ENCODE peak calls at places on chromosomes 6 and 20, in six cellular contexts. One of them, this sample, is unnamed.

GRCh38 chr6:162249907-162250642 is 477.5 kb downstream of the PRKN start:
- DNase-seq in CD8-positive, alpha-beta T cell: no peak
- DNase-seq in coronary artery: no peak
- DNase-seq in CD4-positive, alpha-beta T cell: no peak
- DNase-seq in IMR-90: no peak
- DNase-seq in dorsolateral prefrontal cortex: no peak
- DNase-seq in this sample: no peak

GRCh38 chr6:102390541-102390940 is 997.0 kb downstream of the GRIK2 start:
- DNase-seq in CD8-positive, alpha-beta T cell: no peak
- DNase-seq in dorsolateral prefrontal cortex: no peak
- DNase-seq in coronary artery: no peak
- DNase-seq in CD4-positive, alpha-beta T cell: no peak
- DNase-seq in IMR-90: no peak
- DNase-seq in this sample: no peak

GRCh38 chr20:9215539-9215938 is 146.7 kb downstream of the PLCB4 start:
- DNase-seq in CD8-positive, alpha-beta T cell: no peak
- DNase-seq in IMR-90: no peak
- DNase-seq in dorsolateral prefrontal cortex: no peak
- DNase-seq in CD4-positive, alpha-beta T cell: no peak
- DNase-seq in coronary artery: no peak
- DNase-seq in this sample: no peak

GRCh38 chr20:33192912-33193501 is 24.1 kb upstream of the BPIFA3 start:
- DNase-seq in CD8-positive, alpha-beta T cell: no peak
- DNase-seq in dorsolateral prefrontal cortex: no peak
- DNase-seq in IMR-90: no peak
- DNase-seq in coronary artery: no peak
- DNase-seq in CD4-positive, alpha-beta T cell: no peak
- DNase-seq in this sample: no peak

GRCh38 chr6:137677714-137678113 is 183.5 kb upstream of the OLIG3 start:
- DNase-seq in coronary artery: no peak
- DNase-seq in IMR-90: no peak
- DNase-seq in dorsolateral prefrontal cortex: no peak
- DNase-seq in CD8-positive, alpha-beta T cell: no peak
- DNase-seq in CD4-positive, alpha-beta T cell: no peak
- DNase-seq in this sample: no peak

GRCh38 chr6:2952557-2953095 is 18.7 kb downstream of the SERPINB6 start:
- DNase-seq in dorsolateral prefrontal cortex: peak; percentile 71
- DNase-seq in coronary artery: peak; percentile 88
- DNase-seq in IMR-90: peak; percentile 91
- DNase-seq in CD4-positive, alpha-beta T cell: peak; percentile 20
- DNase-seq in CD8-positive, alpha-beta T cell: peak; percentile 45
- DNase-seq in this sample: no peak

GRCh38 chr6:110529907-110530306 is 53.5 kb upstream of the SLC22A16 start:
- DNase-seq in CD4-positive, alpha-beta T cell: no peak
- DNase-seq in IMR-90: peak; percentile 57
- DNase-seq in coronary artery: no peak
- DNase-seq in CD8-positive, alpha-beta T cell: no peak
- DNase-seq in dorsolateral prefrontal cortex: no peak
- DNase-seq in this sample: peak; percentile 40

GRCh38 chr6:137543114-137543513 is 48.9 kb upstream of the OLIG3 start:
- DNase-seq in coronary artery: no peak
- DNase-seq in IMR-90: no peak
- DNase-seq in dorsolateral prefrontal cortex: no peak
- DNase-seq in CD8-positive, alpha-beta T cell: no peak
- DNase-seq in CD4-positive, alpha-beta T cell: no peak
- DNase-seq in this sample: no peak

GRCh38 chr6:105519954-105520353 is 117.1 kb upstream of the PREP start:
- DNase-seq in dorsolateral prefrontal cortex: no peak
- DNase-seq in CD8-positive, alpha-beta T cell: no peak
- DNase-seq in CD4-positive, alpha-beta T cell: no peak
- DNase-seq in IMR-90: no peak
- DNase-seq in coronary artery: no peak
- DNase-seq in this sample: no peak

GRCh38 chr20:59984551-59984950 is 26.3 kb downstream of the CDH26 start:
- DNase-seq in coronary artery: no peak
- DNase-seq in dorsolateral prefrontal cortex: no peak
- DNase-seq in CD4-positive, alpha-beta T cell: no peak
- DNase-seq in CD8-positive, alpha-beta T cell: no peak
- DNase-seq in IMR-90: no peak
- DNase-seq in this sample: no peak

GRCh38 chr6:16392010-16392409 is 153.6 kb downstream of the GMPR start:
- DNase-seq in dorsolateral prefrontal cortex: no peak
- DNase-seq in IMR-90: no peak
- DNase-seq in CD4-positive, alpha-beta T cell: no peak
- DNase-seq in CD8-positive, alpha-beta T cell: no peak
- DNase-seq in coronary artery: no peak
- DNase-seq in this sample: no peak

GRCh38 chr20:37330316-37330715 is 15.6 kb upstream of the SRC start:
- DNase-seq in CD4-positive, alpha-beta T cell: no peak
- DNase-seq in coronary artery: no peak
- DNase-seq in IMR-90: no peak
- DNase-seq in CD8-positive, alpha-beta T cell: no peak
- DNase-seq in dorsolateral prefrontal cortex: no peak
- DNase-seq in this sample: no peak

GRCh38 chr6:79762370-79762769 is 131.2 kb downstream of the SH3BGRL2 start:
- DNase-seq in IMR-90: no peak
- DNase-seq in CD8-positive, alpha-beta T cell: no peak
- DNase-seq in CD4-positive, alpha-beta T cell: no peak
- DNase-seq in dorsolateral prefrontal cortex: no peak
- DNase-seq in coronary artery: no peak
- DNase-seq in this sample: no peak

GRCh38 chr20:58932170-58932569 is 48.9 kb upstream of the NELFCD start:
- DNase-seq in dorsolateral prefrontal cortex: no peak
- DNase-seq in IMR-90: no peak
- DNase-seq in coronary artery: no peak
- DNase-seq in CD8-positive, alpha-beta T cell: no peak
- DNase-seq in CD4-positive, alpha-beta T cell: no peak
- DNase-seq in this sample: no peak

GRCh38 chr6:159065091-159065490 is 20.3 kb upstream of the TAGAP start:
- DNase-seq in IMR-90: no peak
- DNase-seq in dorsolateral prefrontal cortex: no peak
- DNase-seq in CD4-positive, alpha-beta T cell: no peak
- DNase-seq in CD8-positive, alpha-beta T cell: no peak
- DNase-seq in coronary artery: no peak
- DNase-seq in this sample: no peak

GRCh38 chr20:63133481-63134091 is 82.3 kb downstream of the YTHDF1 start:
- DNase-seq in IMR-90: no peak
- DNase-seq in dorsolateral prefrontal cortex: no peak
- DNase-seq in coronary artery: no peak
- DNase-seq in CD4-positive, alpha-beta T cell: no peak
- DNase-seq in CD8-positive, alpha-beta T cell: no peak
- DNase-seq in this sample: no peak

GRCh38 chr20:11912013-11912663 is 5.6 kb upstream of the BTBD3 start:
- DNase-seq in CD4-positive, alpha-beta T cell: no peak
- DNase-seq in IMR-90: no peak
- DNase-seq in coronary artery: no peak
- DNase-seq in dorsolateral prefrontal cortex: no peak
- DNase-seq in CD8-positive, alpha-beta T cell: no peak
- DNase-seq in this sample: no peak

GRCh38 chr20:35257175-35257909 is 20.6 kb downstream of the MMP24OS start:
- DNase-seq in dorsolateral prefrontal cortex: no peak
- DNase-seq in CD4-positive, alpha-beta T cell: no peak
- DNase-seq in CD8-positive, alpha-beta T cell: no peak
- DNase-seq in IMR-90: peak; percentile 44
- DNase-seq in coronary artery: no peak
- DNase-seq in this sample: no peak

GRCh38 chr6:42555477-42556457 is 8.1 kb upstream of the UBR2 start:
- DNase-seq in IMR-90: peak; percentile 32
- DNase-seq in dorsolateral prefrontal cortex: no peak
- DNase-seq in CD8-positive, alpha-beta T cell: no peak
- DNase-seq in coronary artery: no peak
- DNase-seq in CD4-positive, alpha-beta T cell: no peak
- DNase-seq in this sample: no peak

GRCh38 chr6:153568601-153569000 is 437.5 kb upstream of the RGS17 start:
- DNase-seq in CD4-positive, alpha-beta T cell: no peak
- DNase-seq in dorsolateral prefrontal cortex: no peak
- DNase-seq in CD8-positive, alpha-beta T cell: no peak
- DNase-seq in IMR-90: no peak
- DNase-seq in coronary artery: no peak
- DNase-seq in this sample: no peak

GRCh38 chr6:6003334-6004146 is 3.2 kb downstream of the NRN1 start:
- DNase-seq in coronary artery: no peak
- DNase-seq in IMR-90: no peak
- DNase-seq in CD8-positive, alpha-beta T cell: no peak
- DNase-seq in dorsolateral prefrontal cortex: no peak
- DNase-seq in CD4-positive, alpha-beta T cell: no peak
- DNase-seq in this sample: peak; percentile 81

GRCh38 chr6:57072108-57072507 is 17.9 kb upstream of the ZNF451 start:
- DNase-seq in dorsolateral prefrontal cortex: no peak
- DNase-seq in CD4-positive, alpha-beta T cell: no peak
- DNase-seq in coronary artery: no peak
- DNase-seq in CD8-positive, alpha-beta T cell: no peak
- DNase-seq in IMR-90: no peak
- DNase-seq in this sample: no peak

GRCh38 chr6:66376021-66376420 is 669.0 kb upstream of the EYS start:
- DNase-seq in IMR-90: no peak
- DNase-seq in coronary artery: no peak
- DNase-seq in CD4-positive, alpha-beta T cell: no peak
- DNase-seq in dorsolateral prefrontal cortex: no peak
- DNase-seq in CD8-positive, alpha-beta T cell: no peak
- DNase-seq in this sample: no peak

DNA sequence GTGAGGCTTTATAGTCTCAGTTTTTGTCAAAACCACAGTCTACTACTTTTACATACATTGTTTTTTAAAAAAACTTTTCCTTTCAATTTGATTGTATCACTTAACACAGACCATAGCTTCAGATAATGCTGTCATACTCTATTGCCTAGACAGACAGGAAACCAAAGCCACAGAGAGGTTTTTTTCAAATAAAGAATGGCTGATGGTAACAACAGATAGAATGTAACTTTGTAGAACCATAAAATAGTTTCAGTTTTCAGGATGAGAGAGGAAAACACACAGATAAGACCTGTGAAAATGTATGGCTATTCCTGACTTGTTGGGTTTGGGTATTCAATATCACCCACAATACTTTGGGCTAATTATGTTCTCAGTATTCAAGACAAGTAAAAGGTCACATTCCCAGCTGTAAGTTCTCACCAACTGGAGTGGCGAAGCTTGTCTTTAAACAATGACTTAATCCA is 94.0 kb downstream of the ADGRG6 start:
- DNase-seq in CD4-positive, alpha-beta T cell: no peak
- DNase-seq in coronary artery: no peak
- DNase-seq in IMR-90: peak; percentile 31
- DNase-seq in CD8-positive, alpha-beta T cell: no peak
- DNase-seq in dorsolateral prefrontal cortex: no peak
- DNase-seq in this sample: no peak
- H3K27ac ChIP-seq in CD4-positive, alpha-beta T cell: peak overlapping the region; percentile 79
- H3K27ac ChIP-seq in coronary artery: no peak overlapping the region
- H3K27ac ChIP-seq in IMR-90: no peak overlapping the region
- H3K27ac ChIP-seq in CD8-positive, alpha-beta T cell: peak overlapping the region; percentile 42
- H3K27ac ChIP-seq in dorsolateral prefrontal cortex: no peak overlapping the region
- H3K27ac ChIP-seq in this sample: no peak overlapping the region

DNA sequence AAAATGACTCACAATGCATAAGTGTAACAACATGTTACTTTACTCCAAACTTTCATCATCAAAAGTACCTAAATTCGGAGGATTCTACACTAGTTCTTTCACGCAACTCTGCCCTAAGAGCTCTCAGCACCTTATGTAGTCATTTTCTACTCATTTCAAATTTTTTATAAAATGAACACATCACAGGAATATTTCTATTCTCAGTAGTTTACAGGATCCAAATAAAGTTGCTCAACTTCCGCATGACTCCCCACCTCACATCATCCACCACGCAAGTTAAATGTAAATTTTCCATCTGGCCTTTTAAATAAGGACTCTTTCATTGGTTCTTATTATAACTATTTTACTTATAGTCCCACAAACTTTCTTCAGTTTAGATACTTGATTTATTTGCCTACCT is 344.9 kb upstream of the MANEA start:
- DNase-seq in CD8-positive, alpha-beta T cell: no peak
- DNase-seq in CD4-positive, alpha-beta T cell: no peak
- DNase-seq in IMR-90: peak; percentile 75
- DNase-seq in dorsolateral prefrontal cortex: no peak
- DNase-seq in coronary artery: no peak
- DNase-seq in this sample: no peak
- H3K27ac ChIP-seq in CD8-positive, alpha-beta T cell: no peak overlapping the region
- H3K27ac ChIP-seq in CD4-positive, alpha-beta T cell: no peak overlapping the region
- H3K27ac ChIP-seq in IMR-90: no peak overlapping the region
- H3K27ac ChIP-seq in dorsolateral prefrontal cortex: no peak overlapping the region
- H3K27ac ChIP-seq in coronary artery: no peak overlapping the region
- H3K27ac ChIP-seq in this sample: no peak overlapping the region

DNA sequence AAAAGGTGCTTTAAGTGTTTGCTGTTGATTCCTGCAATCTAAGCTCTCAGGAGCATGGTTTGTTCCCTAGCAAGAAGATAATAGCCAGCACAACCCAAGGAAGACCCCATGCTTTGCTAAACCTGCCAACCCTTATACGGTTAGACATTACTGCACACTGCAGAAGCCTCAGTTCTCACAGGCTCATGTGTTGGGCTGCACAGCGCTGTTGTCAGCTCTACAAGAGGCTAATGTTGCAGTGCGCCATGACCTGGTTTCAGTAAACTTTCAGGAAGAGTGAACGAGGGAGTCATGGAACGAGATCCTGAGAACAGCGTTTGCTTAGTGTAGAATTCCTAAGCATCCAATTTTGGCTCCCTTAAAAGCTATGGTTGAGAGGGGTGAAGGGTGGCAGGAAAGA is 218.5 kb downstream of the ARHGAP18 start:
- DNase-seq in coronary artery: no peak
- DNase-seq in IMR-90: peak; percentile 16
- DNase-seq in CD4-positive, alpha-beta T cell: no peak
- DNase-seq in dorsolateral prefrontal cortex: no peak
- DNase-seq in CD8-positive, alpha-beta T cell: no peak
- DNase-seq in this sample: no peak
- H3K27ac ChIP-seq in coronary artery: peak overlapping the region; percentile 89
- H3K27ac ChIP-seq in IMR-90: peak overlapping the region; percentile 99
- H3K27ac ChIP-seq in CD4-positive, alpha-beta T cell: peak overlapping the region; percentile 55
- H3K27ac ChIP-seq in dorsolateral prefrontal cortex: peak overlapping the region; percentile 73
- H3K27ac ChIP-seq in CD8-positive, alpha-beta T cell: no peak overlapping the region
- H3K27ac ChIP-seq in this sample: peak overlapping the region; percentile 84

GRCh38 chr20:50514750-50515149 is 4.6 kb downstream of the PTPN1 start:
- DNase-seq in IMR-90: no peak
- DNase-seq in CD8-positive, alpha-beta T cell: no peak
- DNase-seq in coronary artery: no peak
- DNase-seq in CD4-positive, alpha-beta T cell: no peak
- DNase-seq in dorsolateral prefrontal cortex: no peak
- DNase-seq in this sample: no peak

GRCh38 chr20:50513169-50514034 is 3.2 kb downstream of the PTPN1 start:
- DNase-seq in coronary artery: no peak
- DNase-seq in IMR-90: peak; percentile 80
- DNase-seq in CD8-positive, alpha-beta T cell: no peak
- DNase-seq in dorsolateral prefrontal cortex: no peak
- DNase-seq in CD4-positive, alpha-beta T cell: no peak
- DNase-seq in this sample: no peak

GRCh38 chr20:50512323-50512722 is 2.1 kb downstream of the PTPN1 start:
- DNase-seq in IMR-90: no peak
- DNase-seq in CD8-positive, alpha-beta T cell: no peak
- DNase-seq in dorsolateral prefrontal cortex: no peak
- DNase-seq in CD4-positive, alpha-beta T cell: no peak
- DNase-seq in coronary artery: no peak
- DNase-seq in this sample: no peak

GRCh38 chr20:50515471-50516106 is 5.4 kb downstream of the PTPN1 start:
- DNase-seq in CD4-positive, alpha-beta T cell: no peak
- DNase-seq in dorsolateral prefrontal cortex: no peak
- DNase-seq in CD8-positive, alpha-beta T cell: no peak
- DNase-seq in IMR-90: no peak
- DNase-seq in coronary artery: no peak
- DNase-seq in this sample: no peak

DNA sequence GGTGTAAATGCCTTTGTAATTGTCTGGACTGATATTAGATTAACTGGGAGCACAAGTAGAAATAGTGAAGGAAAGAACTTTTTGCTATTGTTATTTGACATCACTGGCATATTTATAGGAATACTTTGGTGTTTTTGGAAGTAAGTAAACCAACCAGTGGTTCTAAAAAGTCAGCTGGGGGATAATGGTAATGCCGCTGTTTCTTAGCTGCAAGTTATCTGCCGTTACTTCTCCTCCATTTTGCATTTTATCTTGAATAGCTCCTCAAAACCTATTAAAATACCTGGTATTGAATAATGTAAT is 3.8 kb downstream of the PTPN1 start:
- DNase-seq in CD8-positive, alpha-beta T cell: no peak
- DNase-seq in dorsolateral prefrontal cortex: no peak
- DNase-seq in IMR-90: no peak
- DNase-seq in CD4-positive, alpha-beta T cell: no peak
- DNase-seq in coronary artery: no peak
- DNase-seq in this sample: no peak
- H3K27ac ChIP-seq in CD8-positive, alpha-beta T cell: no peak overlapping the region
- H3K27ac ChIP-seq in dorsolateral prefrontal cortex: peak overlapping the region; percentile 43
- H3K27ac ChIP-seq in IMR-90: no peak overlapping the region
- H3K27ac ChIP-seq in CD4-positive, alpha-beta T cell: no peak overlapping the region
- H3K27ac ChIP-seq in coronary artery: peak overlapping the region; percentile 76
- H3K27ac ChIP-seq in this sample: peak overlapping the region; percentile 5

This sample was measured in vagina.